ENCODE peak calls at places on chromosomes 12 and 14, in four cellular contexts. V is activated CD4-positive, alpha-beta T cell treated with anti-CD3 and anti-CD28 coated beads for 48 hours; K is activated CD4-positive, CD25-positive, alpha-beta regulatory T cell treated with anti-CD3 and anti-CD28 coated beads, Interleukin-2, amount 50 U/mL, for 16 hours; E is nephron progenitor cell. S is an unnamed sample.

GRCh38 chr14:21680072-21680471 is 6.5 kb upstream of the OR4E1 start:
- DNase-seq in E (no peak), K (no peak), V (no peak), S (no peak)

GRCh38 chr12:91892081-91892855 is 253.4 kb downstream of the BTG1 start:
- DNase-seq in K (no peak), V (no peak), E (no peak), S (no peak)

GRCh38 chr12:76720068-76720467 is 43.8 kb upstream of the ZDHHC17 start:
- DNase-seq in K (no peak), V (no peak), E (no peak), S (no peak)

GRCh38 chr12:56753566-56753965 is 1.4 kb upstream of the PRIM1 start:
- DNase-seq in V (no peak), E (no peak), K (no peak), S (no peak)

GRCh38 chr12:92065664-92066063 is 80.0 kb downstream of the BTG1 start:
- DNase-seq in E (no peak), K (no peak), V (no peak), S (no peak)

GRCh38 chr14:93716410-93717221 is 71.7 kb downstream of the PRIMA1 start:
- DNase-seq in V (no peak), K (no peak), E (no peak), S (no peak)

GRCh38 chr12:120183211-120183631 is 11.3 kb downstream of the GCN1 start:
- DNase-seq in K (no peak), E (no peak), V (no peak), S (no peak)

GRCh38 chr14:74638066-74638465 is 26.0 kb upstream of the LTBP2 start:
- DNase-seq in V (no peak), K (no peak), E (no peak), S (no peak)

GRCh38 chr14:68921049-68921448 is 58.1 kb downstream of the ACTN1 start:
- DNase-seq in V (no peak), E (no peak), K (no peak), S (no peak)

GRCh38 chr14:23056956-23057756 is at the start of gene CDH24:
- DNase-seq in V (peak; percentile 77), K (peak; percentile 26), E (peak; percentile 86), S (peak; percentile 34)

GRCh38 chr14:42140831-42141279 is 534.2 kb downstream of the LRFN5 start:
- DNase-seq in K (no peak), V (no peak), E (no peak), S (no peak)

GRCh38 chr12:95200128-95200973 is 16.9 kb downstream of the FGD6 start:
- DNase-seq in V (no peak), K (no peak), E (no peak), S (no peak)

GRCh38 chr14:34755215-34755614 is 40.8 kb upstream of the CFL2 start:
- DNase-seq in V (no peak), K (no peak), E (no peak), S (no peak)

GRCh38 chr12:3033538-3033865 is 43.7 kb upstream of the TSPAN9 start:
- DNase-seq in V (no peak), K (no peak), E (no peak), S (no peak)

GRCh38 chr12:108757842-108758241 is 26.5 kb upstream of the CORO1C start:
- DNase-seq in V (no peak), K (no peak), E (no peak), S (no peak)

GRCh38 chr12:93177208-93178153 is 200.2 kb upstream of the NUDT4 start:
- DNase-seq in K (no peak), V (no peak), E (no peak), S (no peak)

GRCh38 chr12:94553130-94553519 is 93.5 kb upstream of the CEP83 start:
- DNase-seq in K (no peak), V (no peak), E (no peak), S (no peak)

GRCh38 chr12:65667932-65668331 is 156.4 kb upstream of the HMGA2 start:
- DNase-seq in E (no peak), V (no peak), K (no peak), S (no peak)

GRCh38 chr12:1978078-1978477 is 26.2 kb downstream of the DCP1B start:
- DNase-seq in V (no peak), E (no peak), K (no peak), S (no peak)

GRCh38 chr12:100857971-100858370 is 63.4 kb downstream of the ANO4 start:
- DNase-seq in V (no peak), E (no peak), K (no peak), S (no peak)

GRCh38 chr12:79842630-79843029 is 92.3 kb downstream of the PPP1R12A start:
- DNase-seq in E (no peak), V (no peak), K (no peak), S (no peak)

GRCh38 chr14:35861204-35861868 is 35.2 kb downstream of the BRMS1L start:
- DNase-seq in V (no peak), K (no peak), E (no peak), S (no peak)

GRCh38 chr12:47889040-47889439 is 15.8 kb downstream of the VDR start:
- DNase-seq in V (no peak), K (no peak), E (no peak), S (no peak)

GRCh38 chr14:92867246-92867925 is 55.6 kb upstream of the CHGA start:
- DNase-seq in E (no peak), K (no peak), V (no peak), S (no peak)

GRCh38 chr12:647039-647712 is 16.1 kb downstream of the NINJ2 start:
- DNase-seq in E (no peak), V (no peak), K (no peak), S (no peak)

GRCh38 chr12:104462931-104463339 is 6.2 kb downstream of the CHST11 start:
- DNase-seq in K (no peak), V (no peak), E (no peak), S (peak; percentile 36)

GRCh38 chr14:102969060-102969791 is 46.8 kb downstream of the AMN start:
- DNase-seq in E (no peak), K (no peak), V (no peak), S (no peak)

GRCh38 chr12:120799417-120800045 is 73.9 kb downstream of the ACADS start:
- DNase-seq in E (no peak), V (no peak), K (no peak), S (no peak)

GRCh38 chr14:104992501-104992900 is 6.9 kb downstream of the CLBA1 start:
- DNase-seq in K (no peak), E (no peak), V (no peak), S (no peak)

GRCh38 chr14:77240336-77240915 is 30.6 kb downstream of the NGB start:
- DNase-seq in K (no peak), V (no peak), E (no peak), S (no peak)

GRCh38 chr12:113056631-113057488 is at the start of gene DTX1:
- DNase-seq in K (peak; percentile 10), E (peak; percentile 51), V (peak; percentile 49), S (no peak)

GRCh38 chr12:4285070-4285469 is 11.5 kb downstream of the CCND2 start:
- DNase-seq in E (no peak), K (no peak), V (no peak), S (no peak)

S was measured in central memory CD8-positive, alpha-beta T cell.